ENCODE peak calls at places on chromosomes 3 and 15, in six cellular contexts. One of them, this sample, is unnamed.

GRCh38 chr3:194586839-194587238 is 46.4 kb downstream of the TMEM44 start:
- DNase-seq in H9: no peak
- DNase-seq in IMR-90: peak
- DNase-seq in mesenchymal stem cell: peak
- DNase-seq in H1: no peak
- DNase-seq in trophoblast cell: peak
- DNase-seq in this sample: no peak

GRCh38 chr3:38107911-38108648 is 28.8 kb downstream of the ACAA1 start:
- DNase-seq in H9: peak
- DNase-seq in IMR-90: no peak
- DNase-seq in mesenchymal stem cell: no peak
- DNase-seq in H1: no peak
- DNase-seq in trophoblast cell: no peak
- DNase-seq in this sample: no peak

GRCh38 chr15:40006646-40007045 is 32.3 kb downstream of the SRP14 start:
- DNase-seq in H9: no peak
- DNase-seq in IMR-90: peak
- DNase-seq in mesenchymal stem cell: peak
- DNase-seq in H1: no peak
- DNase-seq in trophoblast cell: peak
- DNase-seq in this sample: no peak

GRCh38 chr3:150436161-150436560 is 28.1 kb downstream of the TSC22D2 start:
- DNase-seq in H9: no peak
- DNase-seq in IMR-90: no peak
- DNase-seq in mesenchymal stem cell: no peak
- DNase-seq in H1: no peak
- DNase-seq in trophoblast cell: no peak
- DNase-seq in this sample: peak

GRCh38 chr3:29775352-29775751 is 494.5 kb downstream of the RBMS3 start:
- DNase-seq in H9: no peak
- DNase-seq in IMR-90: no peak
- DNase-seq in mesenchymal stem cell: no peak
- DNase-seq in H1: no peak
- DNase-seq in trophoblast cell: no peak
- DNase-seq in this sample: no peak

GRCh38 chr15:69758810-69759410 is 306.3 kb downstream of the RPLP1 start:
- DNase-seq in H9: no peak
- DNase-seq in IMR-90: peak
- DNase-seq in mesenchymal stem cell: peak
- DNase-seq in H1: no peak
- DNase-seq in trophoblast cell: no peak
- DNase-seq in this sample: no peak

GRCh38 chr3:158802399-158803023 is 657 bp downstream of the MFSD1 start:
- DNase-seq in H9: no peak
- DNase-seq in IMR-90: peak
- DNase-seq in mesenchymal stem cell: peak
- DNase-seq in H1: no peak
- DNase-seq in trophoblast cell: peak
- DNase-seq in this sample: no peak

GRCh38 chr15:67107014-67107812 is 41.8 kb downstream of the SMAD3 start:
- DNase-seq in H9: no peak
- DNase-seq in IMR-90: peak
- DNase-seq in mesenchymal stem cell: peak
- DNase-seq in H1: no peak
- DNase-seq in trophoblast cell: peak
- DNase-seq in this sample: no peak

GRCh38 chr3:4449043-4449803 is 17.8 kb downstream of the SUMF1 start:
- DNase-seq in H9: no peak
- DNase-seq in IMR-90: no peak
- DNase-seq in mesenchymal stem cell: no peak
- DNase-seq in H1: no peak
- DNase-seq in trophoblast cell: no peak
- DNase-seq in this sample: no peak
- H3K14ac ChIP-seq in H9: no peak
- H3K14ac ChIP-seq in IMR-90: no peak
- H3K14ac ChIP-seq in mesenchymal stem cell: no peak
- H3K14ac ChIP-seq in H1: no peak
- H3K14ac ChIP-seq in trophoblast cell: no peak
- H3K14ac ChIP-seq in this sample: no peak

DNA sequence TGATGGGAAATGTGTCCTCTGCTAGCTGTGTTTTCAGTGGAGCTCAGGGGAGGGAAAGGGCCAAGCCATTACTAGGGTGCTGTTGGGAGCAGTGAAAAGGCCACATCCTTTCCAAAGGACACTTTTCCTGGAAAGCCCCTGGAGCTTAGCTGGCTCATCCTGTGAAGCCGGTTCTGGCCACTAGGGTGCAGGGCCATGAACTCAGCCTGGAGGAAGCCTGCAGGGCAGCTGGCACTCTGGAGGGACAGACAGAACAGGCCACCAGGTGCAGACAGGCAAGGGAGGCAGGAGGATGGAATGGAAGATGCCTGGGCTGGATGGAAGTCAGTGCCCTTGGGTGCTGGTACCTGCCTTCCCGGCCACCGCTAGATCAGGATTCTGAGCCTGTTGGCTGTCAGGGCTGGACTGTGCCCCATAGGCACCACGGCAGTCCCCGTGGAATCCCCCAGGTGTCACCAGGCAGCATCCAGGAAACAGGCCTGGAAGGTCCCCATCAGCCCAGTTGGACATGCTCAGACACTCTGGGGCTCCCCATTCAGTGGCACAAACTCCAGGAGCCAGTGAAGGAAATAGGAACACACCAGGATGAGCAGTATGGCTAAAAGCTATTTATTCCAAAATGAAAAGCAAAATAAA is 76.2 kb upstream of the C2CD4B start:
- DNase-seq in H9: peak
- DNase-seq in IMR-90: no peak
- DNase-seq in mesenchymal stem cell: peak
- DNase-seq in H1: peak
- DNase-seq in trophoblast cell: peak
- DNase-seq in this sample: peak
- H2AFZ ChIP-seq in H9: no peak
- H2AFZ ChIP-seq in IMR-90: peak
- H2AFZ ChIP-seq in mesenchymal stem cell: no peak
- H2AFZ ChIP-seq in H1: peak
- H2AFZ ChIP-seq in trophoblast cell: no peak
- H2AFZ ChIP-seq in this sample: no peak

DNA sequence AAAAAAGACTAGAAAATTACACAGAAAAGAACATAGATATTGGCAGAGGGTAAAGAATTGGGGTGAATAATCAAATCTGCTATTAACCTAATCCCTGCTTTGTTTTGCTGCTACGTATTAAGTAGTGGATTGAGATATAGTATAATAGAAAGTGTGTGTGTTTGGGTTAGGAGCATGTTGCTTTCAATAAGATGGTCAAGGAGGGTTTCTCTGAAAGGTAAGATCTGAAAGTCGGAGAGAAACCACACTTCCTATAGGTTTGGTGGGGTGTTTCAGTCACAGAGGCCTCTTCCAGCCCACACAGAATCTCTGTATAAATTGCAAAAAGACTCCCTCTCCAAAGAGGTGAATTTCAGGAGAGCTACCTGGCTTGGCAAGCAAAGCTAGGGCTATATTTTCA is 345.7 kb upstream of the SATB1 start:
- DNase-seq in H9: no peak
- DNase-seq in IMR-90: no peak
- DNase-seq in mesenchymal stem cell: no peak
- DNase-seq in H1: no peak
- DNase-seq in trophoblast cell: no peak
- DNase-seq in this sample: no peak
- H4K91ac ChIP-seq in H9: no peak
- H4K91ac ChIP-seq in IMR-90: no peak
- H4K91ac ChIP-seq in mesenchymal stem cell: no peak
- H4K91ac ChIP-seq in H1: no peak
- H4K91ac ChIP-seq in trophoblast cell: no peak
- H4K91ac ChIP-seq in this sample: no peak

DNA sequence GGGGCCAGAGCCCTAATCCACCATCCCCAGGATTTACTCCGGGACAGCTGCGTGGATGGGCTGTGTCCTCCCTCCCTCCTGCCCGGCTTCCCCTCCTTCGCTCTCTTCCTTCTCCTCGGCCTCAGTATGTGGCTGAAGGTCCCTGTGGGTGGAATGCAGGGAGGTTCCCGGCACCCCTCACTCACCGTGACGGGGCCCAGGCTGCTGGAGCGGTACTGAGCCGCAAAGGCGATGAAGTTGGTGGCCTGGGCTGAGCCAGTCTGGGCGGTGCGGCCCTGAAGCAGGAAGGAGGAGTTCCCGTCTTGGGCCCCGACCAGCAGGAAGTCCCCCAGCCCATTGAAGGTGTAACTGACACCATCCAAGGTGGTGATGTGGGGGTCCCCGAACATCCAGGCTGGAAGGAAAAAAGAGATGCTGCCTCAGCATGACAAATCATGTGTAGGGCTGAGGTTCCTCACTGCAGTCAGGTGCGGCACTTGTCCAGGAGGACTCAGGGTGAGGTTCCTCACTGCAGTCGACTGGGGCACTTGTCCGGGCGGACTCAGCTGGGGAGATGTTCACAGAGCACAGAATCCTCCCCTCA is 42.6 kb downstream of the MUC20 start:
- DNase-seq in H9: no peak
- DNase-seq in IMR-90: no peak
- DNase-seq in mesenchymal stem cell: no peak
- DNase-seq in H1: no peak
- DNase-seq in trophoblast cell: no peak
- DNase-seq in this sample: no peak
- H3K14ac ChIP-seq in H9: no peak
- H3K14ac ChIP-seq in IMR-90: no peak
- H3K14ac ChIP-seq in mesenchymal stem cell: no peak
- H3K14ac ChIP-seq in H1: no peak
- H3K14ac ChIP-seq in trophoblast cell: no peak
- H3K14ac ChIP-seq in this sample: no peak

GRCh38 chr15:52103217-52104207 is 9.1 kb downstream of the BCL2L10 start:
- DNase-seq in H9: no peak
- DNase-seq in IMR-90: peak
- DNase-seq in mesenchymal stem cell: peak
- DNase-seq in H1: no peak
- DNase-seq in trophoblast cell: peak
- DNase-seq in this sample: no peak
- H2AFZ ChIP-seq in H9: no peak
- H2AFZ ChIP-seq in IMR-90: no peak
- H2AFZ ChIP-seq in mesenchymal stem cell: no peak
- H2AFZ ChIP-seq in H1: no peak
- H2AFZ ChIP-seq in trophoblast cell: no peak
- H2AFZ ChIP-seq in this sample: no peak

This sample was measured in neuronal stem cell.